ENCODE peak calls at places on chromosomes 3 and 15, in four cellular contexts. One of them, this sample, is unnamed.

GRCh38 chr3:68239542-68239941 is 585.1 kb upstream of the SUCLG2 start:
- DNase-seq in mesendoderm: no peak
- DNase-seq in IMR-90: no peak
- DNase-seq in H9: no peak
- DNase-seq in this sample: no peak

GRCh38 chr3:74273091-74273490 is 341.4 kb downstream of the CNTN3 start:
- DNase-seq in mesendoderm: no peak
- DNase-seq in IMR-90: peak; percentile 22
- DNase-seq in H9: no peak
- DNase-seq in this sample: no peak

GRCh38 chr3:161854232-161854771 is 357.7 kb downstream of the OTOL1 start:
- DNase-seq in mesendoderm: peak; percentile 85
- DNase-seq in IMR-90: peak; percentile 70
- DNase-seq in H9: peak; percentile 65
- DNase-seq in this sample: peak; percentile 49

GRCh38 chr3:133573629-133574194 is at the start of gene CDV3:
- DNase-seq in mesendoderm: no peak
- DNase-seq in IMR-90: no peak
- DNase-seq in H9: no peak
- DNase-seq in this sample: no peak

GRCh38 chr3:119156868-119157267 is 10.9 kb downstream of the TEX55 start:
- DNase-seq in mesendoderm: no peak
- DNase-seq in IMR-90: no peak
- DNase-seq in H9: no peak
- DNase-seq in this sample: no peak

GRCh38 chr3:27607370-27607769 is 114.8 kb downstream of the EOMES start:
- DNase-seq in mesendoderm: peak; percentile 48
- DNase-seq in IMR-90: no peak
- DNase-seq in H9: no peak
- DNase-seq in this sample: no peak

GRCh38 chr3:117128876-117129275 is 419.3 kb downstream of the TUSC7 start:
- DNase-seq in mesendoderm: no peak
- DNase-seq in IMR-90: no peak
- DNase-seq in H9: no peak
- DNase-seq in this sample: no peak

GRCh38 chr3:124769462-124769861 is 39.2 kb downstream of the UMPS start:
- DNase-seq in mesendoderm: no peak
- DNase-seq in IMR-90: no peak
- DNase-seq in H9: no peak
- DNase-seq in this sample: no peak

GRCh38 chr3:179233043-179233442 is 17.9 kb downstream of the KCNMB3 start:
- DNase-seq in mesendoderm: no peak
- DNase-seq in IMR-90: no peak
- DNase-seq in H9: no peak
- DNase-seq in this sample: no peak

GRCh38 chr15:38768970-38769369 is 204.4 kb upstream of the RASGRP1 start:
- DNase-seq in mesendoderm: peak; percentile 46
- DNase-seq in IMR-90: peak; percentile 34
- DNase-seq in H9: peak; percentile 42
- DNase-seq in this sample: peak; percentile 47

GRCh38 chr3:11282250-11283125 is 10.3 kb downstream of the ATG7 start:
- DNase-seq in mesendoderm: no peak
- DNase-seq in IMR-90: peak; percentile 59
- DNase-seq in H9: no peak
- DNase-seq in this sample: no peak

GRCh38 chr3:188208751-188209433 is 54.9 kb downstream of the LPP start:
- DNase-seq in mesendoderm: no peak
- DNase-seq in IMR-90: peak; percentile 83
- DNase-seq in H9: no peak
- DNase-seq in this sample: no peak

GRCh38 chr3:114809668-114810413 is 337.2 kb downstream of the ZBTB20 start:
- DNase-seq in mesendoderm: no peak
- DNase-seq in IMR-90: peak; percentile 65
- DNase-seq in H9: no peak
- DNase-seq in this sample: no peak

GRCh38 chr3:69364354-69364753 is 21.5 kb downstream of the FRMD4B start:
- DNase-seq in mesendoderm: no peak
- DNase-seq in IMR-90: no peak
- DNase-seq in H9: no peak
- DNase-seq in this sample: no peak

GRCh38 chr3:102113421-102114041 is 264.2 kb downstream of the NFKBIZ start:
- DNase-seq in mesendoderm: no peak
- DNase-seq in IMR-90: peak; percentile 54
- DNase-seq in H9: no peak
- DNase-seq in this sample: no peak

GRCh38 chr15:81108427-81108826 is 25.6 kb upstream of the CFAP161 start:
- DNase-seq in mesendoderm: peak; percentile 32
- DNase-seq in IMR-90: no peak
- DNase-seq in H9: no peak
- DNase-seq in this sample: no peak

GRCh38 chr3:178964551-178964950 is 107.1 kb downstream of the ZMAT3 start:
- DNase-seq in mesendoderm: peak; percentile 86
- DNase-seq in IMR-90: no peak
- DNase-seq in H9: no peak
- DNase-seq in this sample: no peak

GRCh38 chr15:58475573-58476524 is 44.1 kb downstream of the LIPC start:
- DNase-seq in mesendoderm: no peak
- DNase-seq in IMR-90: peak; percentile 36
- DNase-seq in H9: no peak
- DNase-seq in this sample: no peak

GRCh38 chr3:179956416-179956830 is 80.3 kb downstream of the PEX5L start:
- DNase-seq in mesendoderm: no peak
- DNase-seq in IMR-90: no peak
- DNase-seq in H9: no peak
- DNase-seq in this sample: no peak

GRCh38 chr3:52842424-52842823 is 7.6 kb upstream of the MUSTN1 start:
- DNase-seq in mesendoderm: no peak
- DNase-seq in IMR-90: no peak
- DNase-seq in H9: no peak
- DNase-seq in this sample: no peak

GRCh38 chr3:53890726-53891499 is 746 bp downstream of the SELENOK start:
- DNase-seq in mesendoderm: peak; percentile 82
- DNase-seq in IMR-90: peak; percentile 42
- DNase-seq in H9: no peak
- DNase-seq in this sample: peak; percentile 47

GRCh38 chr3:133038731-133039398 is 674 bp downstream of the TMEM108 start:
- DNase-seq in mesendoderm: peak; percentile 69
- DNase-seq in IMR-90: no peak
- DNase-seq in H9: peak; percentile 54
- DNase-seq in this sample: peak; percentile 73

DNA sequence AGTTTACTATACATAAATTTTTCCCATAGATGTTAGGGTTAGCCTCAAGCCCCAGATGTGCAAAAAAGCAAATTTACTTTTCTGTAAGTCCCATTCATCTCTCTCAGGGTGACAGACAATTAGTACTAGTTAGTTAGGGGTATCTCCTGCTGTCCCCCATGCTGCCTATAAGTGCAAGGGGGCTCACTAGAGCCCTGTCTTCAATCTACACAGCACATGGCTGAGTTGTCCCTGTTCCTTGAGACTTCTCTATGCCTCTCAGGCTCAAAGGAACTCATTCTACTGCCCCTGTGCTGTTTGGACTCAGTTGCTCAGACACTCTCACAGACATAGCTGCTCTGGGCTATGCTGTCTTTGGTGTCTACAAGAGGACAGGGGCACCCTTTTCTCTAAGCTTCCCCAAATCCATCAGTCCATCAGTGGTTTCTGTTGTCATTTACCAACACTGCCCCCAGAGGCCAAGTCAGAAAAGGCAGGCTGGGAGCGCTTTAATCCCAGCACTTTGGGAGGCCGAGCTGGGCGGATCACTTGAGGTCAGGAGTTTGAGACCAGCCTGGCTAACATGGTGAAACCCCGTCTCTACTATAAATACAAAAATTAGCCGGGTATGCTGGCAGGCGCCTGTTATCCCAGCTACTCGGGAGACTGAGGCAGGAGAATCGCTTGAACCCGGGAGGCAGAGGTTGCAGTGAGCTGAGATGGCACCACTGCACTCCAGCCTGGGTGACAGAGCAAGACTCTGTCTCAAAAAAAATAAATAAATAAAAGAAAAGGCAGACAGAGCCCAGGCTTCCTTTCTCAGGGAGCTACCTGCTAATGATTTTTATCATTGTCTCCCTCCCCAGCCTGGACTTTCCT is 31.4 kb upstream of the PRTG start:
- DNase-seq in mesendoderm: peak; percentile 82
- DNase-seq in IMR-90: peak; percentile 10
- DNase-seq in H9: peak; percentile 79
- DNase-seq in this sample: no peak
- H3K4ac ChIP-seq in mesendoderm: no peak overlapping the region
- H3K4ac ChIP-seq in IMR-90: no peak overlapping the region
- H3K4ac ChIP-seq in H9: no peak overlapping the region
- H3K4ac ChIP-seq in this sample: no peak overlapping the region

GRCh38 chr3:160368804-160369203 is 30.2 kb downstream of the IFT80 start:
- DNase-seq in mesendoderm: no peak
- DNase-seq in IMR-90: no peak
- DNase-seq in H9: no peak
- DNase-seq in this sample: no peak

GRCh38 chr3:160372780-160373179 is 26.2 kb downstream of the IFT80 start:
- DNase-seq in mesendoderm: no peak
- DNase-seq in IMR-90: peak; percentile 85
- DNase-seq in H9: no peak
- DNase-seq in this sample: no peak

GRCh38 chr3:160369784-160370183 is 29.2 kb downstream of the IFT80 start:
- DNase-seq in mesendoderm: no peak
- DNase-seq in IMR-90: no peak
- DNase-seq in H9: no peak
- DNase-seq in this sample: no peak

GRCh38 chr3:160373655-160374054 is 25.4 kb downstream of the IFT80 start:
- DNase-seq in mesendoderm: no peak
- DNase-seq in IMR-90: no peak
- DNase-seq in H9: no peak
- DNase-seq in this sample: no peak

GRCh38 chr3:160370987-160371857 is 27.8 kb downstream of the IFT80 start:
- DNase-seq in mesendoderm: no peak
- DNase-seq in IMR-90: no peak
- DNase-seq in H9: no peak
- DNase-seq in this sample: no peak
- H4K5ac ChIP-seq in mesendoderm: no peak overlapping the region
- H4K5ac ChIP-seq in IMR-90: no peak overlapping the region
- H4K5ac ChIP-seq in H9: no peak overlapping the region
- H4K5ac ChIP-seq in this sample: no peak overlapping the region

GRCh38 chr15:74383286-74383685 is 15.8 kb upstream of the CYP11A1 start:
- DNase-seq in mesendoderm: no peak
- DNase-seq in IMR-90: no peak
- DNase-seq in H9: no peak
- DNase-seq in this sample: no peak

GRCh38 chr15:74380361-74381189 is 13.1 kb upstream of the CYP11A1 start:
- DNase-seq in mesendoderm: no peak
- DNase-seq in IMR-90: no peak
- DNase-seq in H9: peak; percentile 31
- DNase-seq in this sample: no peak

GRCh38 chr15:74381190-74381453 is 13.7 kb upstream of the CYP11A1 start:
- DNase-seq in mesendoderm: no peak
- DNase-seq in IMR-90: no peak
- DNase-seq in H9: no peak
- DNase-seq in this sample: no peak

GRCh38 chr15:74381481-74381880 is 14.0 kb upstream of the CYP11A1 start:
- DNase-seq in mesendoderm: no peak
- DNase-seq in IMR-90: no peak
- DNase-seq in H9: peak; percentile 23
- DNase-seq in this sample: no peak

DNA sequence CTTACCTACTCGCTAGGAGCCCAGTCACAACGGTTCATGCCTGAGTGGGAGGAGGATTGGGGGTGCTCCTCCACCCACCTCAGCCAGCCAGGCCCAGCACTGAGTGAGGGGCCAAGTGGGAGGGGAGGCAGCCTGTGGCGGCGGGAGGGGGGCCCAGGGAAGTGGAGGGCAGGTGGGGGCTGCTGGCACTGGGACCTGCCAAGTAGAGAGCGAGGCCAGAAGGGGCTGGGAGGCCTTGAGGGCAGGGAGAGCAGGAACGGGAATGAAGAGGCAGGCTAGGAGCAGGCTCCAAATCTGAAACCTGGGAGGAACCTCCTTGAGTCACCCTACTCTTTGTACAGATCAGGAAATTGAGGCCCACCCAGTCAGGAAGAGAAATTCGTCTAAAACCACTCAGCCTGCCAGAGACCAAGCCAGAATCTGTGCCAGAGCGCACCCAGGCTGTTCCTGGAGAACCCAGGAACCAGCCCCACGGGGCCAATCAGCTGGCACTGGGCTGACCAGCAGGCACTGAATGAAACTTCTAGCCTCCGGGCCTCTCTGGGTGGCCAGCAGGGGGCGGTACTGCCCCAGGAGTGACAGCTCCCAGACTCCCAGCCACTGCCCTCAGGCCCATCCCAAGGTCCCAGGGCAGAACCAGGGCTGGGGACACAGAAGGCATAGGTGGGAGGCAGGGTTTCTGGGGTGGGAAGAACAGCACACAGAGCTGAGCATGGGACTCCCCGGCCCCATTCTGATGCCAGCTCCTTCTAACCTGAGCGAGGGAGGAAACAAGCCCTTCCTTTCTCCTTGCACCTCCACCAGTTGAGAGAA is 14.8 kb upstream of the CYP11A1 start:
- DNase-seq in mesendoderm: peak; percentile 88
- DNase-seq in IMR-90: peak; percentile 75
- DNase-seq in H9: peak; percentile 93
- DNase-seq in this sample: peak; percentile 96
- H3K4ac ChIP-seq in mesendoderm: no peak overlapping the region
- H3K4ac ChIP-seq in IMR-90: no peak overlapping the region
- H3K4ac ChIP-seq in H9: no peak overlapping the region
- H3K4ac ChIP-seq in this sample: no peak overlapping the region

GRCh38 chr15:78224024-78224413 is 10.3 kb downstream of the ACSBG1 start:
- DNase-seq in mesendoderm: no peak
- DNase-seq in IMR-90: no peak
- DNase-seq in H9: no peak
- DNase-seq in this sample: no peak
- H4K5ac ChIP-seq in mesendoderm: no peak overlapping the region
- H4K5ac ChIP-seq in IMR-90: no peak overlapping the region
- H4K5ac ChIP-seq in H9: no peak overlapping the region
- H4K5ac ChIP-seq in this sample: no peak overlapping the region

GRCh38 chr15:66409565-66410108 is 22.9 kb downstream of the MAP2K1 start:
- DNase-seq in mesendoderm: no peak
- DNase-seq in IMR-90: no peak
- DNase-seq in H9: no peak
- DNase-seq in this sample: no peak
- H3K4ac ChIP-seq in mesendoderm: no peak overlapping the region
- H3K4ac ChIP-seq in IMR-90: no peak overlapping the region
- H3K4ac ChIP-seq in H9: no peak overlapping the region
- H3K4ac ChIP-seq in this sample: no peak overlapping the region

GRCh38 chr3:154095832-154096421 is 25.3 kb upstream of the ARHGEF26 start:
- DNase-seq in mesendoderm: no peak
- DNase-seq in IMR-90: peak; percentile 55
- DNase-seq in H9: no peak
- DNase-seq in this sample: no peak

GRCh38 chr3:154105218-154105975 is 15.8 kb upstream of the ARHGEF26 start:
- DNase-seq in mesendoderm: no peak
- DNase-seq in IMR-90: peak; percentile 3
- DNase-seq in H9: no peak
- DNase-seq in this sample: no peak

GRCh38 chr3:154100556-154100955 is 20.6 kb upstream of the ARHGEF26 start:
- DNase-seq in mesendoderm: no peak
- DNase-seq in IMR-90: no peak
- DNase-seq in H9: no peak
- DNase-seq in this sample: no peak

GRCh38 chr3:154098396-154098795 is 22.8 kb upstream of the ARHGEF26 start:
- DNase-seq in mesendoderm: no peak
- DNase-seq in IMR-90: no peak
- DNase-seq in H9: no peak
- DNase-seq in this sample: no peak

GRCh38 chr3:154101250-154101649 is 19.9 kb upstream of the ARHGEF26 start:
- DNase-seq in mesendoderm: no peak
- DNase-seq in IMR-90: no peak
- DNase-seq in H9: no peak
- DNase-seq in this sample: no peak
- H4K5ac ChIP-seq in mesendoderm: no peak overlapping the region
- H4K5ac ChIP-seq in IMR-90: no peak overlapping the region
- H4K5ac ChIP-seq in H9: no peak overlapping the region
- H4K5ac ChIP-seq in this sample: no peak overlapping the region

This sample was measured in H1.